ENCODE peak calls at places on chromosomes 1 and 21, in six cellular contexts. U is PC-3, A is fibroblast of lung, Q is A673, W is K562, C is endothelial cell of umbilical vein. J is an unnamed sample.

GRCh38 chr1:41914515-41914914 is 4.2 kb downstream of the HIVEP3 start:
- DNase-seq in U (no peak), A (no peak), Q (no peak), W (no peak), C (no peak), J (no peak)

GRCh38 chr1:35448344-35448801 is 108.8 kb downstream of the KIAA0319L start:
- DNase-seq in U (peak), A (peak), Q (no peak), W (no peak), C (peak), J (no peak)

GRCh38 chr1:246335126-246335525 is 172.0 kb downstream of the SMYD3 start:
- DNase-seq in U (peak), A (peak), Q (no peak), W (no peak), C (no peak), J (no peak)

GRCh38 chr1:117301906-117302305 is 65.3 kb upstream of the MAN1A2 start:
- DNase-seq in U (no peak), A (no peak), Q (no peak), W (no peak), C (no peak), J (no peak)

GRCh38 chr1:205436776-205437485 is 15.1 kb upstream of the LEMD1 start:
- DNase-seq in U (no peak), A (no peak), Q (no peak), W (no peak), C (no peak), J (no peak)

GRCh38 chr1:182754915-182755314 is 34.7 kb upstream of the NPL start:
- DNase-seq in U (peak), A (no peak), Q (no peak), W (no peak), C (no peak), J (no peak)

GRCh38 chr1:244302889-244303609 is 148.7 kb downstream of the ADSS2 start:
- DNase-seq in U (peak), A (peak), Q (no peak), W (peak), C (peak), J (no peak)

GRCh38 chr1:6590046-6590445 is 10.3 kb downstream of the ZBTB48 start:
- DNase-seq in U (no peak), A (no peak), Q (no peak), W (no peak), C (no peak), J (no peak)

GRCh38 chr1:84772428-84772943 is 82.2 kb upstream of the SSX2IP start:
- DNase-seq in U (peak), A (peak), Q (peak), W (peak), C (peak), J (peak)

GRCh38 chr1:190634134-190634533 is 156.5 kb upstream of the BRINP3 start:
- DNase-seq in U (no peak), A (no peak), Q (no peak), W (no peak), C (no peak), J (no peak)

GRCh38 chr1:243256590-243256989 is 749 bp downstream of the SDCCAG8 start:
- DNase-seq in U (peak), A (no peak), Q (no peak), W (no peak), C (peak), J (no peak)

GRCh38 chr1:15691434-15692032 is 7.4 kb downstream of the PLEKHM2 start:
- DNase-seq in U (no peak), A (no peak), Q (no peak), W (no peak), C (no peak), J (no peak)

GRCh38 chr1:201795066-201795465 is 33.9 kb upstream of the IPO9 start:
- DNase-seq in U (peak), A (no peak), Q (peak), W (peak), C (peak), J (no peak)

GRCh38 chr1:11524465-11525150 is 45.7 kb downstream of the DISP3 start:
- DNase-seq in U (no peak), A (no peak), Q (no peak), W (no peak), C (no peak), J (no peak)

GRCh38 chr1:198175418-198176170 is 18.8 kb downstream of the NEK7 start:
- DNase-seq in U (peak), A (peak), Q (no peak), W (no peak), C (no peak), J (no peak)

GRCh38 chr1:79042117-79042516 is 35.6 kb upstream of the ADGRL4 start:
- DNase-seq in U (peak), A (peak), Q (peak), W (no peak), C (peak), J (no peak)

GRCh38 chr1:96472471-96472870 is 249.1 kb upstream of the PTBP2 start:
- DNase-seq in U (no peak), A (peak), Q (no peak), W (no peak), C (no peak), J (no peak)

GRCh38 chr1:18941221-18942141 is 15.0 kb downstream of the IFFO2 start:
- DNase-seq in U (peak), A (peak), Q (peak), W (no peak), C (peak), J (no peak)

GRCh38 chr21:45328198-45329087 is 40.7 kb upstream of the POFUT2 start:
- DNase-seq in U (no peak), A (no peak), Q (no peak), W (no peak), C (no peak), J (no peak)

GRCh38 chr1:211375949-211376348 is 49.3 kb downstream of the TRAF5 start:
- DNase-seq in U (no peak), A (no peak), Q (no peak), W (no peak), C (no peak), J (no peak)

GRCh38 chr1:41236781-41237180 is 5.3 kb downstream of the SCMH1 start:
- DNase-seq in U (no peak), A (peak), Q (no peak), W (no peak), C (no peak), J (no peak)

GRCh38 chr1:112341986-112342385 is 54.0 kb upstream of the CTTNBP2NL start:
- DNase-seq in U (no peak), A (no peak), Q (no peak), W (no peak), C (no peak), J (no peak)

GRCh38 chr1:235689356-235689755 is 39.8 kb upstream of the GNG4 start:
- DNase-seq in U (no peak), A (no peak), Q (no peak), W (no peak), C (no peak), J (no peak)

GRCh38 chr1:201783067-201783466 is 45.9 kb upstream of the IPO9 start:
- DNase-seq in U (no peak), A (no peak), Q (peak), W (no peak), C (no peak), J (no peak)

GRCh38 chr21:34836103-34836932 is 167.5 kb downstream of the CLIC6 start:
- DNase-seq in U (peak), A (peak), Q (no peak), W (no peak), C (peak), J (no peak)

GRCh38 chr1:10646347-10646861 is 150.0 kb downstream of the CASZ1 start:
- DNase-seq in U (peak), A (peak), Q (peak), W (peak), C (peak), J (no peak)

GRCh38 chr21:31908106-31909031 is 35.5 kb downstream of the HUNK start:
- DNase-seq in U (peak), A (peak), Q (no peak), W (no peak), C (no peak), J (no peak)

GRCh38 chr1:70997793-70998192 is 49.8 kb downstream of the PTGER3 start:
- DNase-seq in U (no peak), A (no peak), Q (no peak), W (no peak), C (no peak), J (no peak)

GRCh38 chr1:100034465-100034864 is 64.7 kb downstream of the SLC35A3 start:
- DNase-seq in U (peak), A (no peak), Q (peak), W (peak), C (peak), J (no peak)

GRCh38 chr1:237220243-237220642 is 178.3 kb downstream of the RYR2 start:
- DNase-seq in U (no peak), A (no peak), Q (no peak), W (no peak), C (no peak), J (no peak)

GRCh38 chr1:18778437-18778836 is 81.0 kb downstream of the TAS1R2 start:
- DNase-seq in U (no peak), A (no peak), Q (no peak), W (no peak), C (no peak), J (no peak)

GRCh38 chr1:232788235-232788872 is 16.9 kb upstream of the MAP10 start:
- DNase-seq in U (no peak), A (no peak), Q (no peak), W (no peak), C (no peak), J (no peak)

GRCh38 chr1:156608036-156608674 is 6.9 kb upstream of the GPATCH4 start:
- DNase-seq in U (peak), A (peak), Q (peak), W (peak), C (peak), J (no peak)

GRCh38 chr1:31640179-31640578 is 4.5 kb downstream of the PEF1 start:
- DNase-seq in U (no peak), A (no peak), Q (no peak), W (no peak), C (no peak), J (no peak)

GRCh38 chr1:30990594-30990993 is 74.9 kb downstream of the PUM1 start:
- DNase-seq in U (no peak), A (peak), Q (no peak), W (no peak), C (no peak), J (no peak)

DNA sequence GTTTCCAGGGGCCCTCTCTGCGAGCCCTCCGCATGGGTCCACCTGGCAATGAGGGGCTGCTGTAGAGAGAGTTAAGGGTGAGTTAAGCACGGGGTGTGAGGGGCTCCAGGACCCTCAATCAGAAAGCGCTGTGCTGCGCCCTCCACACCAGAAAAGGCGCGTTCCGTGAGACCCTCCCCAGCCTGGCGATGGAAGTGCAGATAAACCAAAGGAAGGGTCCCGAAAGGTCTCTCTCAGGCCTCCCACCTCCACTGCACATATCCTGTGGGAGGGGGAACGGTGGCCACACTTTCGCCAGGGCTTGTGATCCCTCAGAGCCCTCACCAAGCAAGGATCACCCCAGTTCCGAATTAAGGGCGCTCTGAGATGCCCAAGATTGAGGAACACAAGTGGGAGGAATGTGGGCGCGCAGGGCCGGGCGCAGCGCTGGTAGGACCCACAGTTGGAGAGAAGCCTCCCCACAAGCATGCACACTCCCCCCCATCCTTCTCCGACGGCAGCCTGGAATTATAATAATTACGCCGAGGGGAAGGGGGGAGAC is 1.1 kb downstream of the WNT3A start:
- DNase-seq in U (no peak), A (no peak), Q (no peak), W (no peak), C (no peak), J (no peak)
- TF ChIP-seq EZH2 in U (no peak), A (no peak), Q (no peak), W (no peak), C (peak), J (no peak)

DNA sequence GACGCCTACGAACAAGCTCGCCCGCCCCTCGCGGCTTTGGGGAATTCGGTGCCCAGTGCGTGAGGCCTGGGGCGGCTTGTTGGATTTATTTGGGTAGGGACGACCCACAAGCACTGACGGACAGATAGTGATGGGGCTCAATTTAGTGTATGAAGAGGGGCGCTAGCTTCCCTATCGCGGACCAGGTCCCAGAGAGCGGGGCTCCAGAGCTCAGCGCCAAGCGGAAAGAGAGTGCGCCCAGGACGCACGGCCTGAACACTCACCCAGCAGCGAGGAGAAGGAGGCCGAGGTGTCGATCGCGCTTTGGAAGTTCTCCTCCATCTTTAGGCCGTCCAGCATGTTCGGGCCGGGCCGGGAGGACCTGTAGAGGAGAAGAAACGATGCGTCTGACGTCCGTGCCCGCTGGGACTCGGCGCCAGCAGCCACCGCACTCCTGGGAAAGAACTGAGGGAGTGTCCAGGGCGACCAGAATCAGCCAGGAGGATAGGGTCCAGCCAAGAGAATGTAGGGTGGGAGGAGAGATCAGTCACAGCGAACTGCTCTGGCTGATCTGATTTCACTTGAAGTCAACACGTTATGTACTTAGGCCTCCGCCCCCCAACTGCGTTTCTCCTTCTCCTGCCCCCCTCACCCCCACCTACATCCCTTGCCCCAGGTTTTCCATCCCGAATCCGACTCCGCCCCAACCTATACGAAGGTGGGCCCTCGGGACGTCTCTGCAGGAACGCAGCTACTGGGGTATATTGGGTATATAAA is 1.1 kb downstream of the LMX1A start:
- DNase-seq in U (no peak), A (no peak), Q (no peak), W (no peak), C (no peak), J (no peak)
- TF ChIP-seq EZH2 in U (no peak), A (no peak), Q (no peak), W (no peak), C (peak), J (no peak)

GRCh38 chr1:4120557-4121292 is 220.7 kb upstream of the C1orf174 start:
- DNase-seq in U (no peak), A (no peak), Q (no peak), W (no peak), C (no peak), J (no peak)
- TF ChIP-seq EZH2 in U (no peak), A (no peak), Q (no peak), W (no peak), C (no peak), J (no peak)

GRCh38 chr1:186948542-186948941 is 119.8 kb downstream of the PLA2G4A start:
- DNase-seq in U (no peak), A (peak), Q (no peak), W (no peak), C (peak), J (no peak)

GRCh38 chr1:186945146-186945545 is 116.4 kb downstream of the PLA2G4A start:
- DNase-seq in U (no peak), A (no peak), Q (no peak), W (no peak), C (peak), J (no peak)

GRCh38 chr1:186949173-186949572 is 120.4 kb downstream of the PLA2G4A start:
- DNase-seq in U (no peak), A (no peak), Q (no peak), W (no peak), C (no peak), J (no peak)

GRCh38 chr1:186943891-186944686 is 115.3 kb downstream of the PLA2G4A start:
- DNase-seq in U (no peak), A (no peak), Q (no peak), W (no peak), C (peak), J (no peak)
- TF ChIP-seq EZH2 in U (no peak), A (no peak), Q (no peak), W (no peak), C (no peak), J (no peak)

J was measured in SK-N-MC.